ENCODE peak calls at places on chromosomes 5 and 9, in ten cellular contexts. V is ELR; J is AG20443; K is kidney glomerular epithelial cell; E is HCT116; T is ELF-1; L is sciatic nerve; O is fibroblast of villous mesenchyme; X is aorta; Q is stimulated activated CD8-positive, alpha-beta memory T cell treated with anti-CD3 and anti-CD28 coated beads, Interleukin-15, amount 100 ng/mL, for 48 hours. U is an unnamed sample.

GRCh38 chr5:56176155-56176798 is 56.9 kb downstream of the ANKRD55 start:
- DNase-seq in V (no peak), J (peak; percentile 68), K (no peak), E (no peak), T (no peak), L (no peak), O (peak; percentile 98), X (no peak), Q (no peak), U (no peak)

GRCh38 chr5:149416977-149417713 is 38.1 kb upstream of the IL17B start:
- DNase-seq in V (no peak), J (no peak), K (no peak), E (no peak), T (peak; percentile 63), L (no peak), O (peak; percentile 97), X (peak; percentile 57), Q (no peak), U (no peak)

GRCh38 chr9:37582548-37583157 is 6.5 kb upstream of the FBXO10 start:
- DNase-seq in V (peak; percentile 79), J (peak; percentile 57), K (peak; percentile 33), E (peak; percentile 42), T (no peak), L (no peak), O (peak; percentile 80), X (no peak), Q (no peak), U (peak; percentile 62)

GRCh38 chr5:51829226-51829625 is 446.0 kb downstream of the ISL1 start:
- DNase-seq in V (peak; percentile 44), J (no peak), K (peak; percentile 70), E (no peak), T (no peak), L (no peak), O (no peak), X (no peak), Q (no peak), U (peak; percentile 87)

GRCh38 chr9:137215196-137215986 is 6.6 kb downstream of the RNF208 start:
- DNase-seq in V (no peak), J (no peak), K (no peak), E (no peak), T (no peak), L (no peak), O (no peak), X (no peak), Q (no peak), U (no peak)

GRCh38 chr5:90022002-90022710 is 387.4 kb downstream of the CETN3 start:
- DNase-seq in V (no peak), J (no peak), K (no peak), E (no peak), T (no peak), L (no peak), O (no peak), X (no peak), Q (no peak), U (no peak)

GRCh38 chr5:147188200-147189108 is 46.4 kb upstream of the STK32A start:
- DNase-seq in V (peak; percentile 72), J (peak; percentile 80), K (peak; percentile 66), E (peak; percentile 42), T (peak; percentile 36), L (peak; percentile 62), O (peak; percentile 68), X (no peak), Q (no peak), U (peak; percentile 75)

GRCh38 chr9:621199-621860 is 220.2 kb upstream of the DMRT1 start:
- DNase-seq in V (no peak), J (no peak), K (no peak), E (no peak), T (no peak), L (no peak), O (no peak), X (no peak), Q (no peak), U (peak; percentile 18)

GRCh38 chr5:161778796-161779195 is 69.1 kb upstream of the GABRA1 start:
- DNase-seq in V (no peak), J (no peak), K (no peak), E (no peak), T (no peak), L (no peak), O (no peak), X (no peak), Q (no peak), U (no peak)

GRCh38 chr9:76453785-76454184 is 5.2 kb upstream of the GCNT1 start:
- DNase-seq in V (peak; percentile 25), J (peak; percentile 41), K (no peak), E (no peak), T (no peak), L (no peak), O (peak; percentile 86), X (no peak), Q (no peak), U (no peak)

GRCh38 chr5:154215531-154215930 is 25.0 kb downstream of the GALNT10 start:
- DNase-seq in V (no peak), J (no peak), K (no peak), E (no peak), T (no peak), L (no peak), O (no peak), X (no peak), Q (no peak), U (no peak)

GRCh38 chr9:127524373-127524772 is 73.1 kb downstream of the LRSAM1 start:
- DNase-seq in V (peak; percentile 73), J (peak; percentile 58), K (peak; percentile 81), E (no peak), T (peak; percentile 98), L (no peak), O (no peak), X (no peak), Q (no peak), U (peak; percentile 92)

GRCh38 chr9:34575775-34576592 is 13.5 kb downstream of the CNTFR start:
- DNase-seq in V (no peak), J (no peak), K (no peak), E (no peak), T (no peak), L (no peak), O (no peak), X (no peak), Q (no peak), U (no peak)

GRCh38 chr5:56148453-56148971 is 84.6 kb downstream of the ANKRD55 start:
- DNase-seq in V (no peak), J (no peak), K (no peak), E (no peak), T (no peak), L (no peak), O (no peak), X (no peak), Q (no peak), U (no peak)

GRCh38 chr5:146745937-146746577 is 132.5 kb downstream of the PPP2R2B start:
- DNase-seq in V (no peak), J (no peak), K (no peak), E (no peak), T (no peak), L (no peak), O (no peak), X (no peak), Q (no peak), U (no peak)

GRCh38 chr9:107809859-107810492 is 320.4 kb upstream of the KLF4 start:
- DNase-seq in V (peak; percentile 55), J (peak; percentile 50), K (no peak), E (no peak), T (no peak), L (no peak), O (peak; percentile 13), X (no peak), Q (no peak), U (peak; percentile 85)

GRCh38 chr9:14346826-14347407 is 33.0 kb upstream of the NFIB start:
- DNase-seq in V (no peak), J (no peak), K (no peak), E (no peak), T (no peak), L (no peak), O (no peak), X (peak; percentile 78), Q (no peak), U (peak; percentile 10)

GRCh38 chr9:114317665-114318357 is 5.1 kb upstream of the ORM1 start:
- DNase-seq in V (no peak), J (peak; percentile 73), K (no peak), E (no peak), T (no peak), L (peak; percentile 12), O (peak; percentile 88), X (no peak), Q (no peak), U (no peak)

GRCh38 chr5:131630208-131630962 is 4.6 kb downstream of the RAPGEF6 start:
- DNase-seq in V (peak; percentile 57), J (no peak), K (no peak), E (no peak), T (no peak), L (no peak), O (peak; percentile 53), X (no peak), Q (no peak), U (no peak)

GRCh38 chr5:59830801-59831200 is 62.7 kb downstream of the PDE4D start:
- DNase-seq in V (no peak), J (no peak), K (no peak), E (no peak), T (no peak), L (no peak), O (no peak), X (no peak), Q (no peak), U (no peak)

GRCh38 chr9:108511200-108511756 is 344.5 kb downstream of the ACTL7B start:
- DNase-seq in V (peak; percentile 94), J (peak; percentile 92), K (no peak), E (no peak), T (no peak), L (no peak), O (peak; percentile 75), X (no peak), Q (no peak), U (no peak)

GRCh38 chr5:72392326-72392733 is 72.2 kb downstream of the PTCD2 start:
- DNase-seq in V (no peak), J (peak; percentile 29), K (no peak), E (no peak), T (no peak), L (no peak), O (peak; percentile 36), X (no peak), Q (no peak), U (no peak)

GRCh38 chr9:34777667-34778066 is 67.7 kb upstream of the CCL21 start:
- DNase-seq in V (no peak), J (no peak), K (no peak), E (no peak), T (no peak), L (no peak), O (no peak), X (no peak), Q (no peak), U (no peak)

GRCh38 chr5:66209794-66210193 is 65.7 kb downstream of the SREK1 start:
- DNase-seq in V (no peak), J (no peak), K (peak; percentile 9), E (no peak), T (no peak), L (no peak), O (no peak), X (no peak), Q (no peak), U (peak; percentile 37)

GRCh38 chr9:103803245-103803644 is 290.9 kb upstream of the SMC2 start:
- DNase-seq in V (peak; percentile 17), J (no peak), K (no peak), E (no peak), T (no peak), L (no peak), O (no peak), X (no peak), Q (no peak), U (no peak)

GRCh38 chr5:458547-459353 is 15.8 kb downstream of the EXOC3 start:
- DNase-seq in V (peak; percentile 90), J (peak; percentile 86), K (peak; percentile 71), E (no peak), T (no peak), L (peak; percentile 47), O (peak; percentile 35), X (peak; percentile 70), Q (peak; percentile 69), U (peak; percentile 95)

GRCh38 chr5:194102-194501 is 2.8 kb downstream of the LRRC14B start:
- DNase-seq in V (no peak), J (no peak), K (no peak), E (no peak), T (peak; percentile 33), L (peak; percentile 56), O (peak; percentile 17), X (peak; percentile 61), Q (no peak), U (no peak)

GRCh38 chr5:122252319-122252718 is 59.7 kb upstream of the SNCAIP start:
- DNase-seq in V (no peak), J (no peak), K (no peak), E (no peak), T (no peak), L (no peak), O (peak; percentile 37), X (no peak), Q (no peak), U (no peak)

U was measured in kidney tubule cell.